ENCODE peak calls at places on chromosomes 16 and 17, in eight cellular contexts. S, F, D, H, W, X, P and R are unnamed samples.

GRCh38 chr17:350706-351435 is 1.7 kb downstream of the RPH3AL start:
- DNase-seq in P (no peak), X (peak; percentile 50), W (peak; percentile 96), F (no peak), H (peak; percentile 71), S (peak; percentile 38), D (no peak), R (no peak)

GRCh38 chr16:58331024-58331707 is 36.3 kb upstream of the PRSS54 start:
- DNase-seq in D (no peak), W (no peak), H (no peak), P (peak; percentile 25), F (no peak), X (no peak), S (peak; percentile 89), R (no peak)

GRCh38 chr17:7046127-7046724 is 2.3 kb upstream of the SLC16A11 start:
- DNase-seq in F (peak; percentile 71), D (no peak), W (no peak), X (peak; percentile 54), H (no peak), S (peak; percentile 72), P (no peak), R (no peak)

GRCh38 chr17:9908649-9909042 is 3.6 kb upstream of the RCVRN start:
- DNase-seq in S (no peak), P (no peak), D (no peak), H (no peak), W (no peak), X (no peak), F (no peak), R (no peak)

GRCh38 chr16:75471723-75472634 is 7.5 kb upstream of the TMEM170A start:
- DNase-seq in S (peak; percentile 82), H (peak; percentile 91), D (no peak), W (peak; percentile 62), X (peak; percentile 61), F (no peak), P (peak; percentile 73), R (peak; percentile 43)

GRCh38 chr17:13346996-13347762 is 254.6 kb downstream of the HS3ST3A1 start:
- DNase-seq in X (peak; percentile 31), S (no peak), W (peak; percentile 79), P (no peak), D (no peak), H (no peak), F (peak; percentile 87), R (no peak)

GRCh38 chr16:4033951-4034350 is 82.3 kb downstream of the ADCY9 start:
- DNase-seq in X (no peak), H (no peak), W (no peak), P (no peak), D (no peak), F (no peak), S (no peak), R (no peak)

GRCh38 chr16:67393111-67393789 is at the start of gene TPPP3:
- DNase-seq in D (no peak), F (no peak), P (peak; percentile 97), H (peak; percentile 98), W (peak; percentile 73), X (peak; percentile 77), S (peak; percentile 83), R (no peak)

GRCh38 chr17:60087882-60088669 is 9.4 kb upstream of the HEATR6 start:
- DNase-seq in P (no peak), W (peak; percentile 55), S (peak; percentile 26), H (no peak), F (no peak), X (peak; percentile 41), D (no peak), R (no peak)

GRCh38 chr16:13864689-13865088 is 55.3 kb upstream of the ERCC4 start:
- DNase-seq in W (no peak), P (no peak), S (no peak), D (no peak), H (no peak), X (no peak), F (no peak), R (no peak)

DNA sequence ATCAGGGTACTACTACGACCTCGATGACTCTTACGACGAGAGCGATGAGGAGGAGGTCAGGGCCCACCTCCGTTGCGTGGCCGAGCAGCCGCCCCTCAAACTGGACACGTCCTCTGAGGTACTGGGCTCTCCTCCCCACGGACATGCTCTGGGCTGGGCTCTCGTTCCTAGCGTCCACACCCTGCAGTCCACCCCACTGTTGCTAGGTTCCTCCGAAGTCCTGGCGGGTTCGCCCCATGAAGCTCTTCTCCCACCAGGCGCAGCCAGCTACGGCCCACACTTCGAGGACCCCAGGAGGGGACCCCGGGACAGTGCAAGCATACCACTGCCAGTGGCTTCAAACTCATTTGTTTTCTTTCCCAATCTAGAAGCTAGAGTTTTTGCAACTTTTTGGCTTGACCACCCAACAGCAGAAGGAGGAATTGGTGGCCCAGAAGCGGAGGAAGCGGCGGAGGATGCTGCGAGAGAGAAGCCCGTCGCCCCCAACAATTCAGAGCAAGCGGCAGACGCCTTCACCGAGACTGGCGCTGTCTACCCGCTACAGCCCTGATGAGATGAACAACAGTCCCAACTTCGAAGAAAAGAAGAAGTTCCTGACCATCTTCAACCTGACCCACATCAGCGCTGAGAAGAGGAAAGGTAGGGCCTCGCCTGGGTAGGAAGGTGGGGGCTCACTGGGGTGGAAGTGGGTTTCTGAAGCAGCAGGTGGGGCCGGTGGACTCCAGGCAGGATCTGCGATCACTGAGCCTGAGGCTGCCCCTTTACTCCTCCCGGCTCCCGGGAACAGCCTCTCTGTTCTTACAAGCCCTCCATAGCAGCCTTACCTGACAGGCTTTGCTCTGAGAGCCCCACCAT is 25.6 kb downstream of the GINS2 start:
- DNase-seq in P (no peak), X (no peak), F (no peak), H (no peak), D (no peak), S (no peak), W (no peak), R (no peak)
- TF ChIP-seq REST in P (no peak), X (no peak), F (no peak), H (no peak), D (no peak), S (no peak), W (no peak), R (no peak)

DNA sequence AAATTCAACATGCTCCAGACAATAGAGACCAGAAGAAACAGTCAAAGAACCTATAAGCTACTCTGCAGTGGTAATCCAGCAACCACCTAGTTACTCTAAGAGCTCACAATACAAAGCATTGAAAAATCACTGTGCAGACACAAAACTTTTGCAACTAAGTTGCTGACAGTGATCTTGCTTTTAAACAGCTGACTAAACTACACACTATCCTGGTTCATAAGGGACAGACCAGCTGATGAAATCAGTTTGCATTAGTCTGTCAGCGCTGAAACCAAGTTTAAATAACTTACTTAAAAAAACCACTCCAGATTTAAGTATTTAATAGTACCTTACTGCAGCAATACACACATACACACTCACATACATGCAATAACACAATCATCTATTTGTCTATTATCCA is 4.6 kb downstream of the VEZF1 start:
- DNase-seq in W (no peak), F (no peak), S (no peak), H (no peak), X (no peak), D (no peak), P (no peak), R (no peak)
- H3K4me1 ChIP-seq in W (peaks cover 58% of the 10 kb centered on the region), F (peaks cover 28% of the 10 kb centered on the region), S (peaks cover 7% of the 10 kb centered on the region), H (peaks cover 43% of the 10 kb centered on the region), X (peaks cover 57% of the 10 kb centered on the region), D (no peaks in the 10 kb centered on the region), P (peaks cover 14% of the 10 kb centered on the region), R (peaks cover 20% of the 10 kb centered on the region)

GRCh38 chr17:4969551-4970231 is 2.1 kb upstream of the SPAG7 start:
- DNase-seq in P (no peak), D (no peak), S (no peak), X (peak; percentile 46), F (no peak), W (no peak), H (no peak), R (no peak)

GRCh38 chr17:4968916-4969550 is 1.4 kb upstream of the SPAG7 start:
- DNase-seq in H (peak; percentile 48), W (peak; percentile 49), P (no peak), F (no peak), D (no peak), S (no peak), X (no peak), R (peak; percentile 86)

GRCh38 chr17:4966844-4967538 is 626 bp downstream of the SPAG7 start:
- DNase-seq in H (peak; percentile 94), D (peak; percentile 100), F (peak; percentile 100), S (peak; percentile 99), W (peak; percentile 100), X (peak; percentile 99), P (peak; percentile 80), R (peak; percentile 98)

GRCh38 chr17:4967539-4968165 is at the start of gene SPAG7:
- DNase-seq in X (peak; percentile 90), S (peak; percentile 96), W (peak; percentile 99), F (peak; percentile 95), H (peak; percentile 95), D (peak; percentile 90), P (peak; percentile 84), R (peak; percentile 84)

GRCh38 chr17:4968166-4968915 is 724 bp upstream of the SPAG7 start:
- DNase-seq in F (no peak), P (peak; percentile 46), X (no peak), D (no peak), S (peak; percentile 59), W (no peak), H (peak; percentile 82), R (no peak)
- TF ChIP-seq REST in F (no peak), P (no peak), X (no peak), D (no peak), S (no peak), W (no peak), H (no peak), R (no peak)

DNA sequence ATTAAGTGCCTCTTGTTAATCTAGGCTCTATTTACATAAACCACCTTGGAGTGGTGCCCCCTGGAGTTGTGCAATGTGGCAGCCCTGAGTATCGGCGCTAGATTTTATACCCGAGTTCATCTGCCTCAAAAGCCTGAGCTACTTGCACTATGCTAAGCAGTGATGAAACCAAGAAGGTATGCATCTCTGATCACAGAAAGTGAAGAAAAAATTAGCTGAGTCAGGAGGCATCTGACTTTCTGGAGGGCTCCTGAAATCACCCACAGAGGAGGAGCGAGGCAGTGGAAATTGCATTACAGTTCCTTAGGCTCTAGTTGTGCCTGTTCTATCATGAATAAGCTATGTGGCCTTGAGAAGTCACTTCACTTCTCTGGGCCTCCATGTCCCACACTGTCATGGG is 80.3 kb upstream of the PSMD7 start:
- DNase-seq in H (no peak), P (no peak), D (no peak), F (no peak), S (no peak), W (no peak), X (no peak), R (no peak)
- H3K4me1 ChIP-seq in H (no peaks in the 10 kb centered on the region), P (no peaks in the 10 kb centered on the region), D (no peaks in the 10 kb centered on the region), F (no peaks in the 10 kb centered on the region), S (no peaks in the 10 kb centered on the region), W (no peaks in the 10 kb centered on the region), X (no peaks in the 10 kb centered on the region), R (no peaks in the 10 kb centered on the region)

DNA sequence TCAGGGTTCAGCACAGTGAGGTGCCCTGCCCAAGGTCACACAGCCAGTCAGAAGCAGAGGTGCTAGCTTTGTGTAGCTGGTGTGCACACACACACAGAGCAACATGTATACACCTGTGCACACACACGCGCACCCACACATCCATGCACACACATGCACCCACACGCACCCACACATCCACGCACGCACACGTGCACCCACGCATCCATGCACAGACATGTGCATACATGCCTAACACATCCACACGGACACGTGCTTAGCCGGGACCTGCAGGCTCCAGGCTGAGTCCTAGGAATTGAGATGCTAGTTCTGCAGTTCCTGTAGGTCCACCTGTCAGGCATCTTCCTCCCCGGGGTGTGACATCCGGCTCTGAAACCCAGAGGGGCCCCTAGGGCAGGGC is 13.0 kb upstream of the DPEP1 start:
- DNase-seq in P (no peak), F (no peak), D (no peak), W (no peak), H (no peak), S (no peak), X (no peak), R (no peak)
- TF ChIP-seq REST in P (no peak), F (no peak), D (no peak), W (no peak), H (no peak), S (no peak), X (no peak), R (no peak)